ENCODE peak calls at places on chromosomes 3 and 15, in five cellular contexts. U is GM04504; O is choroid plexus epithelial cell; Q is activated naive CD4-positive, alpha-beta T cell treated with anti-CD3 and anti-CD28 coated beads, Interleukin-2, amount 10 ng/mL, durations not matched to agents 7 days and 5 days; C is ELR. T is an unnamed sample.

GRCh38 chr15:88419830-88420229 is 47.4 kb downstream of the MRPL46 start:
- DNase-seq in U (no peak), O (no peak), Q (no peak), C (peak), T (no peak)

GRCh38 chr3:32203854-32204253 is 34.6 kb upstream of the CMTM8 start:
- DNase-seq in U (no peak), O (peak), Q (no peak), C (peak), T (peak)

GRCh38 chr3:111971533-111971932 is 7.3 kb upstream of the ABHD10 start:
- DNase-seq in U (no peak), O (no peak), Q (no peak), C (no peak), T (no peak)

GRCh38 chr15:40064231-40064894 is 25.4 kb upstream of the SRP14 start:
- DNase-seq in U (peak), O (peak), Q (peak), C (peak), T (peak)

GRCh38 chr3:129013491-129013891 is 12.4 kb downstream of the EFCC1 start:
- DNase-seq in U (no peak), O (no peak), Q (no peak), C (peak), T (peak)

GRCh38 chr3:122562923-122563716 is 980 bp downstream of the PARP9 start:
- DNase-seq in U (no peak), O (no peak), Q (no peak), C (no peak), T (no peak)

GRCh38 chr15:39188930-39189329 is 391.9 kb upstream of the THBS1 start:
- DNase-seq in U (peak), O (peak), Q (no peak), C (peak), T (peak)

GRCh38 chr3:187889601-187890404 is 144.5 kb upstream of the BCL6 start:
- DNase-seq in U (no peak), O (peak), Q (no peak), C (no peak), T (no peak)

GRCh38 chr3:125037498-125038150 is 18.2 kb downstream of the HEG1 start:
- DNase-seq in U (no peak), O (no peak), Q (no peak), C (no peak), T (no peak)

GRCh38 chr15:71538181-71538580 is 272.2 kb upstream of the NR2E3 start:
- DNase-seq in U (no peak), O (no peak), Q (no peak), C (peak), T (peak)

GRCh38 chr3:187130346-187131066 is 8.8 kb downstream of the RPL39L start:
- DNase-seq in U (no peak), O (peak), Q (peak), C (peak), T (peak)

GRCh38 chr3:81761904-81762565 is 590 bp upstream of the GBE1 start:
- DNase-seq in U (no peak), O (no peak), Q (no peak), C (no peak), T (no peak)

GRCh38 chr3:39269528-39269927 is 10.3 kb downstream of the CX3CR1 start:
- DNase-seq in U (no peak), O (no peak), Q (no peak), C (no peak), T (no peak)

GRCh38 chr3:149382091-149382467 is 4.6 kb upstream of the TM4SF1 start:
- DNase-seq in U (no peak), O (peak), Q (no peak), C (peak), T (peak)

GRCh38 chr3:44208568-44208967 is 33.1 kb upstream of the TOPAZ1 start:
- DNase-seq in U (no peak), O (no peak), Q (no peak), C (peak), T (no peak)

GRCh38 chr15:68710536-68710935 is 110.2 kb downstream of the ANP32A start:
- DNase-seq in U (no peak), O (no peak), Q (no peak), C (no peak), T (no peak)

GRCh38 chr15:84937144-84937543 is 44.5 kb upstream of the PDE8A start:
- DNase-seq in U (no peak), O (peak), Q (no peak), C (no peak), T (no peak)

GRCh38 chr3:126672741-126673140 is 17.8 kb upstream of the TXNRD3 start:
- DNase-seq in U (no peak), O (no peak), Q (no peak), C (no peak), T (no peak)

GRCh38 chr15:57931570-57931969 is 133.9 kb downstream of the ALDH1A2 start:
- DNase-seq in U (no peak), O (no peak), Q (no peak), C (no peak), T (no peak)

GRCh38 chr3:159828542-159828943 is 160.1 kb upstream of the IL12A start:
- DNase-seq in U (peak), O (peak), Q (no peak), C (peak), T (peak)

GRCh38 chr15:84598250-84598649 is 2.6 kb upstream of the ZSCAN2 start:
- DNase-seq in U (no peak), O (peak), Q (peak), C (peak), T (no peak)

GRCh38 chr3:123344175-123344908 is 104.5 kb downstream of the ADCY5 start:
- DNase-seq in U (peak), O (peak), Q (peak), C (peak), T (peak)

GRCh38 chr3:11470031-11470853 is 173.5 kb downstream of the VGLL4 start:
- DNase-seq in U (no peak), O (no peak), Q (no peak), C (no peak), T (no peak)

GRCh38 chr3:50189274-50189673 is 2.1 kb upstream of the GNAT1 start:
- DNase-seq in U (peak), O (peak), Q (peak), C (peak), T (peak)

GRCh38 chr15:47987908-47988532 is 132.8 kb upstream of the SLC24A5 start:
- DNase-seq in U (peak), O (peak), Q (peak), C (peak), T (peak)

GRCh38 chr3:186053954-186054353 is 54.9 kb downstream of the ETV5 start:
- DNase-seq in U (no peak), O (peak), Q (no peak), C (peak), T (no peak)